ENCODE peak calls at places on chromosomes 1 and 21, in seven cellular contexts. One of them, this sample, is unnamed.

GRCh38 chr21:42447182-42447581 is 43.5 kb downstream of the UBASH3A start:
- DNase-seq in neural progenitor cell: no peak
- DNase-seq in adipocyte: no peak
- DNase-seq in astrocyte of the spinal cord: no peak
- DNase-seq in lower lobe of right lung: no peak
- DNase-seq in thyroid gland: no peak
- DNase-seq in naive thymus-derived CD4-positive, alpha-beta T cell: no peak
- DNase-seq in this sample: no peak

GRCh38 chr1:91891969-91892368 is 6.0 kb upstream of the TGFBR3 start:
- DNase-seq in thyroid gland: no peak
- DNase-seq in naive thymus-derived CD4-positive, alpha-beta T cell: no peak
- DNase-seq in astrocyte of the spinal cord: peak
- DNase-seq in neural progenitor cell: peak
- DNase-seq in lower lobe of right lung: no peak
- DNase-seq in adipocyte: no peak
- DNase-seq in this sample: peak

GRCh38 chr21:42218836-42219605 is at the start of gene ABCG1:
- DNase-seq in thyroid gland: peak
- DNase-seq in adipocyte: peak
- DNase-seq in lower lobe of right lung: peak
- DNase-seq in astrocyte of the spinal cord: no peak
- DNase-seq in neural progenitor cell: peak
- DNase-seq in naive thymus-derived CD4-positive, alpha-beta T cell: peak
- DNase-seq in this sample: peak

GRCh38 chr1:174875306-174875705 is 124.4 kb upstream of the CACYBP start:
- DNase-seq in adipocyte: no peak
- DNase-seq in neural progenitor cell: peak
- DNase-seq in thyroid gland: peak
- DNase-seq in lower lobe of right lung: peak
- DNase-seq in astrocyte of the spinal cord: no peak
- DNase-seq in naive thymus-derived CD4-positive, alpha-beta T cell: peak
- DNase-seq in this sample: no peak

GRCh38 chr1:202192770-202193613 is 607 bp upstream of the LGR6 start:
- DNase-seq in adipocyte: peak
- DNase-seq in astrocyte of the spinal cord: peak
- DNase-seq in thyroid gland: peak
- DNase-seq in naive thymus-derived CD4-positive, alpha-beta T cell: peak
- DNase-seq in neural progenitor cell: peak
- DNase-seq in lower lobe of right lung: peak
- DNase-seq in this sample: peak

GRCh38 chr1:45003741-45004140 is 7.4 kb downstream of the HECTD3 start:
- DNase-seq in neural progenitor cell: no peak
- DNase-seq in naive thymus-derived CD4-positive, alpha-beta T cell: no peak
- DNase-seq in lower lobe of right lung: no peak
- DNase-seq in thyroid gland: no peak
- DNase-seq in adipocyte: no peak
- DNase-seq in astrocyte of the spinal cord: no peak
- DNase-seq in this sample: no peak

GRCh38 chr1:150895618-150896017 is 8.7 kb downstream of the CTXND2 start:
- DNase-seq in adipocyte: peak
- DNase-seq in lower lobe of right lung: no peak
- DNase-seq in neural progenitor cell: no peak
- DNase-seq in thyroid gland: no peak
- DNase-seq in astrocyte of the spinal cord: no peak
- DNase-seq in naive thymus-derived CD4-positive, alpha-beta T cell: no peak
- DNase-seq in this sample: no peak

GRCh38 chr1:172163479-172164215 is 256.8 kb upstream of the C1orf105 start:
- DNase-seq in neural progenitor cell: no peak
- DNase-seq in astrocyte of the spinal cord: peak
- DNase-seq in lower lobe of right lung: no peak
- DNase-seq in adipocyte: peak
- DNase-seq in naive thymus-derived CD4-positive, alpha-beta T cell: no peak
- DNase-seq in thyroid gland: no peak
- DNase-seq in this sample: peak

GRCh38 chr1:111909010-111909409 is 80.5 kb downstream of the KCND3 start:
- DNase-seq in thyroid gland: no peak
- DNase-seq in naive thymus-derived CD4-positive, alpha-beta T cell: no peak
- DNase-seq in lower lobe of right lung: no peak
- DNase-seq in neural progenitor cell: peak
- DNase-seq in astrocyte of the spinal cord: no peak
- DNase-seq in adipocyte: no peak
- DNase-seq in this sample: no peak

GRCh38 chr1:226496616-226497015 is 51.9 kb upstream of the STUM start:
- DNase-seq in adipocyte: no peak
- DNase-seq in naive thymus-derived CD4-positive, alpha-beta T cell: no peak
- DNase-seq in lower lobe of right lung: no peak
- DNase-seq in neural progenitor cell: peak
- DNase-seq in astrocyte of the spinal cord: no peak
- DNase-seq in thyroid gland: no peak
- DNase-seq in this sample: no peak

GRCh38 chr21:29322570-29322957 is 23.8 kb downstream of the BACH1 start:
- DNase-seq in adipocyte: no peak
- DNase-seq in astrocyte of the spinal cord: no peak
- DNase-seq in neural progenitor cell: no peak
- DNase-seq in thyroid gland: no peak
- DNase-seq in lower lobe of right lung: no peak
- DNase-seq in naive thymus-derived CD4-positive, alpha-beta T cell: no peak
- DNase-seq in this sample: no peak

GRCh38 chr1:115056395-115056798 is 26.8 kb downstream of the TSHB start:
- DNase-seq in astrocyte of the spinal cord: peak
- DNase-seq in adipocyte: peak
- DNase-seq in naive thymus-derived CD4-positive, alpha-beta T cell: no peak
- DNase-seq in neural progenitor cell: peak
- DNase-seq in thyroid gland: peak
- DNase-seq in lower lobe of right lung: no peak
- DNase-seq in this sample: peak

GRCh38 chr1:111736548-111737215 is 2.5 kb downstream of the INKA2 start:
- DNase-seq in naive thymus-derived CD4-positive, alpha-beta T cell: no peak
- DNase-seq in lower lobe of right lung: no peak
- DNase-seq in astrocyte of the spinal cord: no peak
- DNase-seq in adipocyte: no peak
- DNase-seq in neural progenitor cell: peak
- DNase-seq in thyroid gland: peak
- DNase-seq in this sample: peak

GRCh38 chr1:202154766-202155477 is 5.5 kb downstream of the PTPN7 start:
- DNase-seq in adipocyte: peak
- DNase-seq in naive thymus-derived CD4-positive, alpha-beta T cell: peak
- DNase-seq in astrocyte of the spinal cord: peak
- DNase-seq in lower lobe of right lung: peak
- DNase-seq in thyroid gland: peak
- DNase-seq in neural progenitor cell: peak
- DNase-seq in this sample: peak

GRCh38 chr1:200090252-200091159 is 63.0 kb downstream of the NR5A2 start:
- DNase-seq in astrocyte of the spinal cord: no peak
- DNase-seq in neural progenitor cell: peak
- DNase-seq in thyroid gland: no peak
- DNase-seq in adipocyte: no peak
- DNase-seq in lower lobe of right lung: no peak
- DNase-seq in naive thymus-derived CD4-positive, alpha-beta T cell: no peak
- DNase-seq in this sample: no peak

GRCh38 chr1:186753241-186753640 is 73.0 kb upstream of the PTGS2 start:
- DNase-seq in neural progenitor cell: no peak
- DNase-seq in naive thymus-derived CD4-positive, alpha-beta T cell: no peak
- DNase-seq in thyroid gland: no peak
- DNase-seq in lower lobe of right lung: no peak
- DNase-seq in astrocyte of the spinal cord: no peak
- DNase-seq in adipocyte: no peak
- DNase-seq in this sample: no peak

GRCh38 chr1:35301674-35302392 is 33.3 kb downstream of the ZMYM4 start:
- DNase-seq in thyroid gland: no peak
- DNase-seq in astrocyte of the spinal cord: no peak
- DNase-seq in adipocyte: no peak
- DNase-seq in neural progenitor cell: no peak
- DNase-seq in naive thymus-derived CD4-positive, alpha-beta T cell: no peak
- DNase-seq in lower lobe of right lung: no peak
- DNase-seq in this sample: no peak

GRCh38 chr1:200699871-200700270 is 30.2 kb upstream of the DDX59 start:
- DNase-seq in lower lobe of right lung: no peak
- DNase-seq in astrocyte of the spinal cord: peak
- DNase-seq in neural progenitor cell: no peak
- DNase-seq in naive thymus-derived CD4-positive, alpha-beta T cell: no peak
- DNase-seq in thyroid gland: no peak
- DNase-seq in adipocyte: no peak
- DNase-seq in this sample: no peak

GRCh38 chr1:163290025-163290610 is 31.6 kb upstream of the NUF2 start:
- DNase-seq in astrocyte of the spinal cord: no peak
- DNase-seq in neural progenitor cell: no peak
- DNase-seq in lower lobe of right lung: no peak
- DNase-seq in thyroid gland: no peak
- DNase-seq in naive thymus-derived CD4-positive, alpha-beta T cell: no peak
- DNase-seq in adipocyte: peak
- DNase-seq in this sample: peak

GRCh38 chr1:162756523-162756922 is 34.0 kb upstream of the HSD17B7 start:
- DNase-seq in thyroid gland: no peak
- DNase-seq in neural progenitor cell: no peak
- DNase-seq in naive thymus-derived CD4-positive, alpha-beta T cell: no peak
- DNase-seq in adipocyte: no peak
- DNase-seq in lower lobe of right lung: no peak
- DNase-seq in astrocyte of the spinal cord: no peak
- DNase-seq in this sample: no peak

GRCh38 chr1:180343931-180344406 is 113.9 kb downstream of the LHX4 start:
- DNase-seq in lower lobe of right lung: no peak
- DNase-seq in adipocyte: peak
- DNase-seq in naive thymus-derived CD4-positive, alpha-beta T cell: no peak
- DNase-seq in thyroid gland: peak
- DNase-seq in astrocyte of the spinal cord: peak
- DNase-seq in neural progenitor cell: no peak
- DNase-seq in this sample: peak

GRCh38 chr1:41394918-41395598 is 33.8 kb downstream of the FOXO6 start:
- DNase-seq in adipocyte: no peak
- DNase-seq in astrocyte of the spinal cord: no peak
- DNase-seq in naive thymus-derived CD4-positive, alpha-beta T cell: no peak
- DNase-seq in lower lobe of right lung: no peak
- DNase-seq in thyroid gland: no peak
- DNase-seq in neural progenitor cell: peak
- DNase-seq in this sample: no peak

GRCh38 chr1:32924881-32925344 is 23.7 kb upstream of the TMEM54 start:
- DNase-seq in astrocyte of the spinal cord: no peak
- DNase-seq in adipocyte: no peak
- DNase-seq in thyroid gland: peak
- DNase-seq in neural progenitor cell: peak
- DNase-seq in lower lobe of right lung: no peak
- DNase-seq in naive thymus-derived CD4-positive, alpha-beta T cell: no peak
- DNase-seq in this sample: no peak
- H3K4me3 ChIP-seq in astrocyte of the spinal cord: no peak
- H3K4me3 ChIP-seq in adipocyte: peak
- H3K4me3 ChIP-seq in thyroid gland: no peak
- H3K4me3 ChIP-seq in neural progenitor cell: peak
- H3K4me3 ChIP-seq in lower lobe of right lung: peak
- H3K4me3 ChIP-seq in naive thymus-derived CD4-positive, alpha-beta T cell: no peak
- H3K4me3 ChIP-seq in this sample: no peak

DNA sequence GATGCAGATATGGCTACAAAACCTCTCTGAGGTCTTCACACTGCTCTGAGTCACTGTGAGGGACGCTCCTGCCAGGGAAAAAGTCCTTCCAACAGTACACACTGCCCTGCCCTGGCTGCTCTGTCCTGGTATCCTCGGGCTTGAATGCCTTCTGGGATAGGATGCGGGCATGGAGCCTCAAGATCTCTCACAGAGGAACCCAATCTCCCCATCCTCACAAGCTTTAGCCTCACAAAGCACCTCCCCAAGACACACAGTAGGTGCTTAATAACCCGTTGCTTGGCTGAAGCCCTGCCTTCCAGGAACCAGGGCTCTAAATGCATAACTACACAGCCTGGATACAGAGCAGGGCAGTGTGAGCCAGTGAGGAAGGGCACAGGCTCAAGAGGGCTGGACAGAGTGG is 9.2 kb downstream of the RAP1GAP start:
- DNase-seq in adipocyte: no peak
- DNase-seq in neural progenitor cell: no peak
- DNase-seq in thyroid gland: peak
- DNase-seq in lower lobe of right lung: no peak
- DNase-seq in naive thymus-derived CD4-positive, alpha-beta T cell: no peak
- DNase-seq in astrocyte of the spinal cord: no peak
- DNase-seq in this sample: no peak
- H3K4me3 ChIP-seq in adipocyte: no peak
- H3K4me3 ChIP-seq in neural progenitor cell: peak
- H3K4me3 ChIP-seq in thyroid gland: no peak
- H3K4me3 ChIP-seq in lower lobe of right lung: no peak
- H3K4me3 ChIP-seq in naive thymus-derived CD4-positive, alpha-beta T cell: no peak
- H3K4me3 ChIP-seq in astrocyte of the spinal cord: no peak
- H3K4me3 ChIP-seq in this sample: no peak

DNA sequence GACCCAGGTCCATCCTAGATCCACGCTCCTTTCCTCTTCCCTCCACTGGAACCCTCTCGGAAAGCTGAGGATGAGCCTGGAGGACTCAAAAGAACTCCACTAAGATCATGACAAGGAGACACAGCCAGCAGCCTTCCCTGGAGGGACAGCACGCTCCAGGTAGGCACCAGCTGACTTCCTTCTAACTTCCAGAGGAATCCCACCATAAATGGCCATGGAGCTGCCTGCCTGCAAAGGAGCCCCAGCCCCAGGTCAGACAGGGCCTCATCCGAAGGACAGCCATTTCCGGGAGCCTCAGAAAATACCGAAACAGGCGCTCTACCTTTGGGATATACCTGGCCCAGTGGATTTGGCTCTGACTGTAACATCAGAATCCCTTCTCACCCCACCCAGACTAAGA is 4.1 kb downstream of the SH3BP5L start:
- DNase-seq in adipocyte: no peak
- DNase-seq in astrocyte of the spinal cord: no peak
- DNase-seq in lower lobe of right lung: no peak
- DNase-seq in neural progenitor cell: no peak
- DNase-seq in thyroid gland: no peak
- DNase-seq in naive thymus-derived CD4-positive, alpha-beta T cell: no peak
- DNase-seq in this sample: no peak
- H3K4me3 ChIP-seq in adipocyte: peak
- H3K4me3 ChIP-seq in astrocyte of the spinal cord: no peak
- H3K4me3 ChIP-seq in lower lobe of right lung: no peak
- H3K4me3 ChIP-seq in neural progenitor cell: no peak
- H3K4me3 ChIP-seq in thyroid gland: no peak
- H3K4me3 ChIP-seq in naive thymus-derived CD4-positive, alpha-beta T cell: no peak
- H3K4me3 ChIP-seq in this sample: no peak

DNA sequence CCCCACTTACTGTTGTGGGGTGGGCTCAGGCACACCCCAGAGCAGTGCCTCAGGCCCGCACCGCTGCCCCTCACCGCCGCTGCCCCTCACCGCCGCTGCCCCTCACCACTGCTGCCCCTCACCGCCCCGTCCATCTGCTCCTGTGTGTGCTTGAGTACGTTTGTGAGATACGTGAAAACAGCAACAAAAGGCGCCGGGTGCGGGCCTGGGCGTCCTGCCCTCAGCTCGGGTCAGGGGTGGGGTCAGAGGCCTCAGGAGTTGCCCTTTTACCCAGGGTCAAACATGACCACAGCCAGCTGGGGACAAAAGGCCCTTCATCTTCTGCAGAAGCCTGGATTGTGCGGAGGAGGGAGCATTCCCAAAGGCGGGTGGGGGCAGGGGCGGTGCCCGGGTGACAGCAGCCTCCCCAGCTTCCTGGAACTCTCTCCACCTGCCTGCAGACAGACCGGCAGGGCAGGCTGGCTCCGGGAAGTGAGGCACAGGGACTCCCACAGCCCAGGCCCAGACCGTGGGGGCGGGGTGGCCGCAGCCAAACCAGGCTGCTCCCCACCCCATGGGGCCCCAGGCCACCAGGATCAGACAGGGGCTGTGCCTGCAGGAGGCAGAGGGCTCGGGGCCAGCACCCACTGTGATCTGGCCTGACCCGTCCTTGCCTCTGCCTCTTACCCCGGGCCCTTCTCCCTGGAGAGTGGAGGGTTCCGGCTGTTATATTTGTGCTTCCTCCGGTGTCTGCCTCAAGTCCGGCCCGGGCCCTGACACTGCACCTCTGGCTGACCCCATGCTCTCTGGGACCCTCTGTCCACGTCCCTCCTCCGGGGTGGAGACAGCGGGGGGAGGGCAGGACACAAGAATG is 2.3 kb upstream of the VWA1 start:
- DNase-seq in naive thymus-derived CD4-positive, alpha-beta T cell: no peak
- DNase-seq in thyroid gland: peak
- DNase-seq in neural progenitor cell: peak
- DNase-seq in astrocyte of the spinal cord: no peak
- DNase-seq in adipocyte: no peak
- DNase-seq in lower lobe of right lung: peak
- DNase-seq in this sample: no peak
- H3K4me3 ChIP-seq in naive thymus-derived CD4-positive, alpha-beta T cell: no peak
- H3K4me3 ChIP-seq in thyroid gland: no peak
- H3K4me3 ChIP-seq in neural progenitor cell: no peak
- H3K4me3 ChIP-seq in astrocyte of the spinal cord: no peak
- H3K4me3 ChIP-seq in adipocyte: no peak
- H3K4me3 ChIP-seq in lower lobe of right lung: peak
- H3K4me3 ChIP-seq in this sample: no peak

This sample was measured in fibroblast of pulmonary artery.